ENCODE peak calls at places on chromosomes 5 and 9, in six cellular contexts. X, J, P, T, V and R are unnamed samples.

GRCh38 chr5:152593388-152593787 is 188.3 kb upstream of the NMUR2 start:
- DNase-seq in X (no peak), J (no peak), P (no peak), T (no peak), V (no peak), R (no peak)

GRCh38 chr5:127696688-127697087 is 6.5 kb upstream of the CCDC192 start:
- DNase-seq in X (no peak), J (no peak), P (no peak), T (peak; percentile 89), V (peak; percentile 45), R (no peak)

GRCh38 chr5:90434116-90434714 is 24.7 kb upstream of the CETN3 start:
- DNase-seq in X (peak; percentile 40), J (peak; percentile 22), P (no peak), T (peak; percentile 74), V (peak; percentile 47), R (peak; percentile 24)

GRCh38 chr5:38780950-38781349 is 64.9 kb upstream of the OSMR start:
- DNase-seq in X (no peak), J (no peak), P (no peak), T (peak; percentile 96), V (peak; percentile 83), R (peak; percentile 20)

GRCh38 chr5:166436857-166437256 is 1854.6 kb upstream of the WWC1 start:
- DNase-seq in X (no peak), J (no peak), P (no peak), T (peak; percentile 3), V (peak; percentile 59), R (no peak)

GRCh38 chr5:6849569-6849968 is 136.3 kb downstream of the TENT4A start:
- DNase-seq in X (peak; percentile 6), J (no peak), P (no peak), T (no peak), V (no peak), R (no peak)

GRCh38 chr5:65268520-65268919 is 213.2 kb downstream of the ADAMTS6 start:
- DNase-seq in X (no peak), J (no peak), P (no peak), T (no peak), V (no peak), R (no peak)

GRCh38 chr9:129561594-129562281 is 59.2 kb downstream of the C9orf50 start:
- DNase-seq in X (no peak), J (no peak), P (no peak), T (peak; percentile 52), V (peak; percentile 33), R (peak; percentile 22)

GRCh38 chr5:180831139-180832080 is 28.8 kb upstream of the MGAT1 start:
- DNase-seq in X (peak; percentile 81), J (peak; percentile 75), P (peak; percentile 50), T (peak; percentile 74), V (peak; percentile 70), R (peak; percentile 76)

GRCh38 chr9:108150736-108151135 is 661.2 kb upstream of the KLF4 start:
- DNase-seq in X (no peak), J (no peak), P (no peak), T (peak; percentile 42), V (no peak), R (no peak)